ENCODE peak calls at places on chromosome 14, in five cellular contexts. One of them, this sample, is unnamed.

GRCh38 chr14:68568907-68569545 is 223.8 kb downstream of the ZFP36L1 start:
- DNase-seq in fibroblast of pulmonary artery: no peak
- DNase-seq in gastrocnemius medialis: no peak
- DNase-seq in H4: no peak
- DNase-seq in HS-5: no peak
- DNase-seq in this sample: no peak

GRCh38 chr14:71855399-71856036 is 76.7 kb upstream of the RGS6 start:
- DNase-seq in fibroblast of pulmonary artery: peak
- DNase-seq in gastrocnemius medialis: no peak
- DNase-seq in H4: peak
- DNase-seq in HS-5: peak
- DNase-seq in this sample: no peak

GRCh38 chr14:48429512-48429911 is 754.1 kb upstream of the MDGA2 start:
- DNase-seq in fibroblast of pulmonary artery: no peak
- DNase-seq in gastrocnemius medialis: no peak
- DNase-seq in H4: no peak
- DNase-seq in HS-5: no peak
- DNase-seq in this sample: no peak

GRCh38 chr14:26282578-26282977 is 315.3 kb downstream of the NOVA1 start:
- DNase-seq in fibroblast of pulmonary artery: no peak
- DNase-seq in gastrocnemius medialis: no peak
- DNase-seq in H4: no peak
- DNase-seq in HS-5: no peak
- DNase-seq in this sample: no peak

GRCh38 chr14:104799657-104800599 is 973 bp upstream of the ZBTB42 start:
- DNase-seq in fibroblast of pulmonary artery: peak
- DNase-seq in gastrocnemius medialis: peak
- DNase-seq in H4: peak
- DNase-seq in HS-5: no peak
- DNase-seq in this sample: peak

GRCh38 chr14:91119556-91120311 is 5.9 kb downstream of the DGLUCY start:
- DNase-seq in fibroblast of pulmonary artery: peak
- DNase-seq in gastrocnemius medialis: peak
- DNase-seq in H4: peak
- DNase-seq in HS-5: peak
- DNase-seq in this sample: no peak

GRCh38 chr14:102726191-102726949 is 50.9 kb upstream of the TRAF3 start:
- DNase-seq in fibroblast of pulmonary artery: no peak
- DNase-seq in gastrocnemius medialis: no peak
- DNase-seq in H4: no peak
- DNase-seq in HS-5: no peak
- DNase-seq in this sample: no peak

GRCh38 chr14:94665121-94665520 is 52.9 kb downstream of the SERPINA3 start:
- DNase-seq in fibroblast of pulmonary artery: peak
- DNase-seq in gastrocnemius medialis: no peak
- DNase-seq in H4: no peak
- DNase-seq in HS-5: peak
- DNase-seq in this sample: no peak

GRCh38 chr14:101561145-101561896 is at the start of gene DIO3:
- DNase-seq in fibroblast of pulmonary artery: no peak
- DNase-seq in gastrocnemius medialis: no peak
- DNase-seq in H4: no peak
- DNase-seq in HS-5: no peak
- DNase-seq in this sample: no peak

GRCh38 chr14:35300228-35300627 is 8.0 kb downstream of the PSMA6 start:
- DNase-seq in fibroblast of pulmonary artery: no peak
- DNase-seq in gastrocnemius medialis: no peak
- DNase-seq in H4: no peak
- DNase-seq in HS-5: no peak
- DNase-seq in this sample: no peak

GRCh38 chr14:24279301-24280186 is 8.1 kb upstream of the RABGGTA start:
- DNase-seq in fibroblast of pulmonary artery: no peak
- DNase-seq in gastrocnemius medialis: no peak
- DNase-seq in H4: peak
- DNase-seq in HS-5: no peak
- DNase-seq in this sample: peak